ENCODE peak calls at places on chromosomes 6 and 20, in eight cellular contexts. P, Z, L, B, K, J, N and V are unnamed samples. For H3K9me3 and H3K36me3, the result is how much of the 10 kb centered on the place peaks cover.

GRCh38 chr6:134105903-134106302 is 53.5 kb upstream of the SLC2A12 start:
- DNase-seq in P (no peak), Z (no peak), L (no peak), B (no peak), K (no peak), J (no peak), N (no peak), V (no peak)

GRCh38 chr6:34437644-34437970 is 11.7 kb upstream of the RPS10 start:
- DNase-seq in P (no peak), Z (no peak), L (no peak), B (no peak), K (no peak), J (no peak), N (no peak), V (no peak)

GRCh38 chr6:149271348-149272340 is 45.9 kb upstream of the TAB2 start:
- DNase-seq in P (no peak), Z (no peak), L (no peak), B (no peak), K (no peak), J (no peak), N (peak), V (no peak)

GRCh38 chr6:70651326-70651905 is 16.3 kb upstream of the SMAP1 start:
- DNase-seq in P (no peak), Z (no peak), L (peak), B (no peak), K (no peak), J (peak), N (no peak), V (no peak)

GRCh38 chr6:19723533-19723932 is 113.6 kb upstream of the ID4 start:
- DNase-seq in P (peak), Z (no peak), L (peak), B (no peak), K (no peak), J (no peak), N (no peak), V (no peak)

GRCh38 chr6:26045939-26046368 is 41.3 kb upstream of the HFE start:
- DNase-seq in P (no peak), Z (no peak), L (peak), B (no peak), K (no peak), J (no peak), N (no peak), V (no peak)

GRCh38 chr6:145096846-145097245 is 638.5 kb downstream of the EPM2A start:
- DNase-seq in P (no peak), Z (no peak), L (peak), B (no peak), K (no peak), J (peak), N (no peak), V (no peak)

GRCh38 chr20:25571240-25571639 is 14.1 kb downstream of the NINL start:
- DNase-seq in P (no peak), Z (no peak), L (no peak), B (no peak), K (no peak), J (peak), N (no peak), V (no peak)

GRCh38 chr6:118770112-118770788 is 118.9 kb upstream of the CEP85L start:
- DNase-seq in P (no peak), Z (no peak), L (no peak), B (no peak), K (no peak), J (no peak), N (no peak), V (no peak)

GRCh38 chr20:57265649-57266250 is 691 bp downstream of the BMP7 start:
- DNase-seq in P (no peak), Z (no peak), L (peak), B (no peak), K (no peak), J (no peak), N (no peak), V (peak)

GRCh38 chr6:6678185-6678671 is 89.7 kb downstream of the LY86 start:
- DNase-seq in P (peak), Z (peak), L (peak), B (no peak), K (no peak), J (peak), N (no peak), V (peak)

GRCh38 chr6:2990179-2990931 is 9.3 kb upstream of the NQO2 start:
- DNase-seq in P (no peak), Z (peak), L (peak), B (no peak), K (no peak), J (peak), N (no peak), V (no peak)

GRCh38 chr6:169905041-169905807 is 153.8 kb downstream of the ERMARD start:
- DNase-seq in P (peak), Z (peak), L (peak), B (no peak), K (no peak), J (peak), N (no peak), V (peak)

GRCh38 chr6:104326173-104327001 is 533.3 kb downstream of the HACE1 start:
- DNase-seq in P (no peak), Z (no peak), L (peak), B (no peak), K (no peak), J (no peak), N (no peak), V (peak)

GRCh38 chr6:168304752-168305015 is 14.9 kb downstream of the DACT2 start:
- DNase-seq in P (no peak), Z (no peak), L (no peak), B (no peak), K (no peak), J (no peak), N (no peak), V (no peak)

GRCh38 chr6:1337791-1338190 is 25.9 kb downstream of the FOXQ1 start:
- DNase-seq in P (no peak), Z (no peak), L (no peak), B (no peak), K (no peak), J (no peak), N (no peak), V (no peak)

GRCh38 chr6:2952557-2953095 is 18.7 kb downstream of the SERPINB6 start:
- DNase-seq in P (peak), Z (peak), L (peak), B (peak), K (peak), J (peak), N (no peak), V (peak)

GRCh38 chr6:39908838-39909583 is 25.3 kb downstream of the MOCS1 start:
- DNase-seq in P (no peak), Z (no peak), L (no peak), B (peak), K (no peak), J (no peak), N (no peak), V (no peak)

GRCh38 chr6:16929814-16930213 is 168.6 kb upstream of the ATXN1 start:
- DNase-seq in P (peak), Z (no peak), L (peak), B (no peak), K (no peak), J (no peak), N (no peak), V (peak)

GRCh38 chr6:157944983-157945931 is 36.4 kb upstream of the SYNJ2 start:
- DNase-seq in P (peak), Z (no peak), L (no peak), B (no peak), K (no peak), J (no peak), N (no peak), V (no peak)

GRCh38 chr20:11204926-11205768 is 531.3 kb upstream of the JAG1 start:
- DNase-seq in P (peak), Z (peak), L (peak), B (no peak), K (peak), J (peak), N (no peak), V (peak)

GRCh38 chr6:161346717-161347504 is 73.0 kb upstream of the AGPAT4 start:
- DNase-seq in P (no peak), Z (no peak), L (no peak), B (no peak), K (no peak), J (no peak), N (no peak), V (no peak)

GRCh38 chr6:155212616-155213380 is 51.0 kb upstream of the CLDN20 start:
- DNase-seq in P (no peak), Z (no peak), L (peak), B (no peak), K (no peak), J (no peak), N (no peak), V (no peak)

GRCh38 chr6:80503660-80504059 is 397.2 kb downstream of the BCKDHB start:
- DNase-seq in P (no peak), Z (no peak), L (no peak), B (no peak), K (no peak), J (no peak), N (no peak), V (no peak)

GRCh38 chr6:46781478-46782378 is 11.5 kb upstream of the MEP1A start:
- DNase-seq in P (peak), Z (peak), L (peak), B (no peak), K (no peak), J (peak), N (no peak), V (peak)

GRCh38 chr6:20092071-20092566 is 120.2 kb downstream of the MBOAT1 start:
- DNase-seq in P (peak), Z (no peak), L (peak), B (no peak), K (no peak), J (peak), N (no peak), V (no peak)

GRCh38 chr6:126716826-126717514 is 377.1 kb downstream of the CENPW start:
- DNase-seq in P (peak), Z (no peak), L (peak), B (no peak), K (no peak), J (no peak), N (no peak), V (no peak)

GRCh38 chr20:5784735-5785134 is 34.5 kb downstream of the SHLD1 start:
- DNase-seq in P (no peak), Z (peak), L (no peak), B (peak), K (no peak), J (peak), N (no peak), V (no peak)

GRCh38 chr20:46978871-46979536 is 84.4 kb downstream of the EYA2 start:
- DNase-seq in P (no peak), Z (no peak), L (no peak), B (no peak), K (no peak), J (no peak), N (no peak), V (no peak)

GRCh38 chr6:143701343-143702234 is 23.8 kb downstream of the PHACTR2 start:
- DNase-seq in P (peak), Z (no peak), L (no peak), B (no peak), K (no peak), J (no peak), N (no peak), V (no peak)

GRCh38 chr6:20575125-20575524 is 40.9 kb downstream of the CDKAL1 start:
- DNase-seq in P (no peak), Z (peak), L (no peak), B (no peak), K (no peak), J (no peak), N (no peak), V (no peak)

GRCh38 chr20:46172961-46173536 is 54.9 kb downstream of the CD40 start:
- DNase-seq in P (no peak), Z (no peak), L (no peak), B (no peak), K (no peak), J (no peak), N (no peak), V (no peak)

GRCh38 chr6:34574647-34575293 is 18.6 kb upstream of the SPDEF start:
- DNase-seq in P (no peak), Z (no peak), L (no peak), B (peak), K (peak), J (no peak), N (no peak), V (no peak)

GRCh38 chr6:44560458-44561061 is 173.1 kb downstream of the CDC5L start:
- DNase-seq in P (no peak), Z (no peak), L (no peak), B (no peak), K (no peak), J (no peak), N (no peak), V (no peak)

GRCh38 chr6:28738396-28738765 is 185.4 kb downstream of the TRIM27 start:
- DNase-seq in P (no peak), Z (no peak), L (no peak), B (no peak), K (no peak), J (no peak), N (no peak), V (no peak)
- H3K9me3 ChIP-seq in P (under half), Z (under half), L (under half), B (under half), K (under half), J (under half), N (under half), V (under half)

DNA sequence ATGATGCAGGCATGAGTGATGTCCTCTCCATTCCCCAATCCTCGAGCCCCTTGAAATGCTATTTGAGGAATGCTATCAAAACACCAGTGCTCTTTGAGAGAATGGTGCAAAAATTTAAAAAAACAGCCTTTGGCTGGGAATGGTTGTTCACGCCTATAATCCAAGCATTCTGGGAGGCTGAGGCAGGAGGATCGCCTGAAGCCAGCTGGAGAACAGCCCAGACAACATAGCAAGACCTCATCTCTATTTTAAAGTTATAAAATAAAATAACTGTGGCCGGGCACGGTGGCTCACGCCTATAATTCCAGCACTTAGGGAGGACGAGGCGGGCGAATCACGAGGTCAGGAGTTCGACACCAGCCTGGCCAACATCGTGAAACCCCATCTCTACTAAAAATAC is 4.2 kb upstream of the VARS1 start:
- DNase-seq in P (no peak), Z (no peak), L (no peak), B (no peak), K (no peak), J (no peak), N (no peak), V (peak)
- H3K36me3 ChIP-seq in P (under half), Z (under half), L (under half), B (under half), K (under half), J (under half), N (under half), V (under half)

DNA sequence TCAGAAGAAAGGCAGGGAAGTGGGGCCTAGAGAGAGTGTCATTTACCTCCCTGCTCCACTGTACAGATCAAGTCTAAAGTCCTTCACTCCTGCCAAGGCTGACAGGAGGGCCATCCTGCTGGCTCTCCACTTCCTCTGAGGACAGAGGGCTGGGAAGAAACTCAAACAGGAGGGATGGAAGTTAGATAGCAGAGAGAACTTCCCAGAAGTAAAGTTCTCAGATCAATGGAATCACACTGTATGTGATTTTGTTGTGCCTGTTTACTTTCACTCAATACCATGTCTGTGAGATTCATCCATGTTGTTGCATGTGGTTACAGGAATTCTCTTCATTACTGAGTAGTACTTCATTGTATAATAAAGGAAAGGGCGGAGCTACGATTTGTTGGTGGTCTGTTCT is 32.3 kb upstream of the ZFAND3 start:
- DNase-seq in P (no peak), Z (no peak), L (no peak), B (no peak), K (no peak), J (peak), N (no peak), V (no peak)
- H3K4me3 ChIP-seq in P (no peak), Z (no peak), L (no peak), B (no peak), K (no peak), J (no peak), N (no peak), V (no peak)

GRCh38 chr6:5107332-5107731 is 22.2 kb downstream of the PPP1R3G start:
- DNase-seq in P (no peak), Z (no peak), L (no peak), B (no peak), K (no peak), J (no peak), N (no peak), V (no peak)
- H3K9me3 ChIP-seq in P (under half), Z (under half), L (under half), B (under half), K (under half), J (under half), N (under half), V (under half)

GRCh38 chr20:18543932-18544331 is 23.3 kb upstream of the SMIM26 start:
- DNase-seq in P (no peak), Z (no peak), L (no peak), B (no peak), K (no peak), J (peak), N (no peak), V (no peak)
- H3K36me3 ChIP-seq in P (under half), Z (under half), L (under half), B (half or more), K (under half), J (under half), N (half or more), V (under half)

GRCh38 chr20:48364055-48364454 is 463.7 kb downstream of the PREX1 start:
- DNase-seq in P (no peak), Z (no peak), L (no peak), B (no peak), K (no peak), J (no peak), N (no peak), V (no peak)

GRCh38 chr20:48357714-48358113 is 470.1 kb downstream of the PREX1 start:
- DNase-seq in P (no peak), Z (no peak), L (no peak), B (no peak), K (no peak), J (no peak), N (no peak), V (no peak)

GRCh38 chr20:48358176-48358575 is 469.6 kb downstream of the PREX1 start:
- DNase-seq in P (no peak), Z (no peak), L (no peak), B (no peak), K (no peak), J (no peak), N (no peak), V (no peak)

GRCh38 chr20:48359692-48360337 is 468.0 kb downstream of the PREX1 start:
- DNase-seq in P (no peak), Z (peak), L (no peak), B (no peak), K (no peak), J (no peak), N (no peak), V (no peak)

GRCh38 chr20:48360338-48360698 is 467.5 kb downstream of the PREX1 start:
- DNase-seq in P (no peak), Z (no peak), L (no peak), B (no peak), K (no peak), J (no peak), N (no peak), V (no peak)
- H3K4me3 ChIP-seq in P (no peak), Z (no peak), L (no peak), B (no peak), K (no peak), J (no peak), N (no peak), V (no peak)